ENCODE peak calls at places on chromosomes 13 and 19, in six cellular contexts. S, E, P, Y, L and A are unnamed samples.

GRCh38 chr19:34365463-34366401 is 736 bp downstream of the GPI start:
- DNase-seq in S (no peak), E (peak), P (peak), Y (peak), L (peak), A (peak)

GRCh38 chr13:101714195-101714594 is 261.7 kb downstream of the ITGBL1 start:
- DNase-seq in S (no peak), E (no peak), P (no peak), Y (no peak), L (no peak), A (no peak)

GRCh38 chr19:29674374-29675119 is 9.3 kb downstream of the PLEKHF1 start:
- DNase-seq in S (no peak), E (no peak), P (no peak), Y (no peak), L (no peak), A (no peak)

GRCh38 chr19:9793051-9793591 is 24.6 kb upstream of the ZNF846 start:
- DNase-seq in S (no peak), E (peak), P (peak), Y (peak), L (peak), A (no peak)

GRCh38 chr13:43652751-43653150 is 134.0 kb downstream of the ENOX1 start:
- DNase-seq in S (no peak), E (no peak), P (no peak), Y (no peak), L (no peak), A (no peak)

GRCh38 chr13:51006067-51006800 is 96.6 kb downstream of the RNASEH2B start:
- DNase-seq in S (no peak), E (peak), P (no peak), Y (no peak), L (no peak), A (no peak)

GRCh38 chr19:33193269-33193863 is 764 bp upstream of the LRP3 start:
- DNase-seq in S (no peak), E (no peak), P (no peak), Y (no peak), L (no peak), A (no peak)

GRCh38 chr13:39012608-39013007 is 22.0 kb upstream of the STOML3 start:
- DNase-seq in S (no peak), E (no peak), P (no peak), Y (no peak), L (no peak), A (no peak)

GRCh38 chr19:44856438-44857083 is 10.5 kb downstream of the NECTIN2 start:
- DNase-seq in S (no peak), E (no peak), P (no peak), Y (no peak), L (peak), A (no peak)

GRCh38 chr13:35714096-35714495 is 237.6 kb upstream of the MAB21L1 start:
- DNase-seq in S (no peak), E (no peak), P (no peak), Y (no peak), L (no peak), A (no peak)

GRCh38 chr13:29369060-29369743 is 226.3 kb downstream of the SLC7A1 start:
- DNase-seq in S (peak), E (no peak), P (peak), Y (peak), L (no peak), A (no peak)

GRCh38 chr13:111225184-111225583 is 95.3 kb upstream of the TEX29 start:
- DNase-seq in S (no peak), E (no peak), P (no peak), Y (no peak), L (no peak), A (no peak)

GRCh38 chr13:39602614-39603366 is at the start of gene LHFPL6:
- DNase-seq in S (no peak), E (peak), P (peak), Y (peak), L (peak), A (peak)

GRCh38 chr19:6464070-6464873 is at the start of gene CRB3:
- DNase-seq in S (peak), E (no peak), P (no peak), Y (no peak), L (peak), A (no peak)

GRCh38 chr13:107461751-107462150 is 753.6 kb downstream of the LIG4 start:
- DNase-seq in S (no peak), E (no peak), P (no peak), Y (peak), L (no peak), A (no peak)

GRCh38 chr13:76725211-76725610 is 161.0 kb downstream of the KCTD12 start:
- DNase-seq in S (no peak), E (no peak), P (no peak), Y (peak), L (no peak), A (no peak)

GRCh38 chr19:40367577-40368434 is 19.3 kb downstream of the PLD3 start:
- DNase-seq in S (no peak), E (no peak), P (no peak), Y (no peak), L (no peak), A (no peak)

GRCh38 chr19:40366697-40367561 is 18.4 kb downstream of the PLD3 start:
- DNase-seq in S (no peak), E (no peak), P (no peak), Y (peak), L (no peak), A (no peak)

GRCh38 chr19:40363128-40363527 is 14.6 kb downstream of the PLD3 start:
- DNase-seq in S (no peak), E (no peak), P (no peak), Y (no peak), L (no peak), A (no peak)

GRCh38 chr19:40365010-40365409 is 16.5 kb downstream of the PLD3 start:
- DNase-seq in S (no peak), E (no peak), P (no peak), Y (no peak), L (no peak), A (no peak)

DNA sequence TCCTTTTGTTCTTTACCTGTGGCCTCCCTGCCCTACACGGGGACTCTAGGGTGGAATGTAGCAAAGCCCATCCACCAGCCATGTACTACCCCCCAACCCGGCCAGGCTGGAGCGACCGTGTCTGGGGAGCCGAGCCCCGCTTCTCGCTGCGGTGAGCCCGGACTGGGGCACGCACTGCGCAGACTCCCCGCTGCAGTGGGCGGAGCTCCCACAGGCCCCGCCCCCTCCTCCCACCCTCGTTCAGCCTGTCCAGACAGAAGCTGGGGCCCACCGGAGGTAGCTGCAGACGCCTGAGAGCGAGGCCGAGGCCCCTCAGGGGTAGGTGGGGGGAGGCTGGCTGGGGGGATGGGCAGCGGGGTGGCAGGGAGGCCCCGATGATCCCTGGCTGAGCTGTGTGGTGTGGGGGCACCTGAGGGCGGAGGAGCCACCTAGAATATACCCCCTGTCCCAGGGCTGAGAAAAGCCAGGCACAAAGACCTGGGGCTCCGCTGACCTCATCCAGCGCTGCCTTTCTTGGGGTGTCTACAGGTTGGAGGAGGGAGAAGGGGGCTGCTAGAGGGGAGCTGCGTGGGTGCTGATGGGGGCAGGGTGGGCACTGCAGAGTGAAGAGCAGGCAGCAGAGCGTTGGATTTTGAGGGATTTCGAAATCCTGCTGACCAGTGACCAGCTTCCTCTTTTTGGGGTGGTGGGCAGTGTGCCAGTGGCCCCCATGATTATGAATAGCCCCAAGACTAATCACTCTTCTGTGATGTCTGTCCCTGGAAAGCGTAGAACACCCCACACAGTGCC is 17.3 kb downstream of the PLD3 start:
- DNase-seq in S (no peak), E (peak), P (peak), Y (peak), L (peak), A (peak)
- TF ChIP-seq POLR2A in S (no peak), E (no peak), P (peak), Y (no peak), L (no peak), A (peak)

GRCh38 chr19:634975-635652 is 1.8 kb upstream of the POLRMT start:
- DNase-seq in S (no peak), E (no peak), P (no peak), Y (no peak), L (no peak), A (no peak)

GRCh38 chr19:629961-630714 is 3.2 kb downstream of the POLRMT start:
- DNase-seq in S (no peak), E (no peak), P (no peak), Y (no peak), L (no peak), A (no peak)

GRCh38 chr19:632228-633067 is 889 bp downstream of the POLRMT start:
- DNase-seq in S (no peak), E (no peak), P (peak), Y (peak), L (no peak), A (no peak)

GRCh38 chr19:633786-634639 is 676 bp upstream of the POLRMT start:
- DNase-seq in S (no peak), E (no peak), P (no peak), Y (peak), L (no peak), A (no peak)

DNA sequence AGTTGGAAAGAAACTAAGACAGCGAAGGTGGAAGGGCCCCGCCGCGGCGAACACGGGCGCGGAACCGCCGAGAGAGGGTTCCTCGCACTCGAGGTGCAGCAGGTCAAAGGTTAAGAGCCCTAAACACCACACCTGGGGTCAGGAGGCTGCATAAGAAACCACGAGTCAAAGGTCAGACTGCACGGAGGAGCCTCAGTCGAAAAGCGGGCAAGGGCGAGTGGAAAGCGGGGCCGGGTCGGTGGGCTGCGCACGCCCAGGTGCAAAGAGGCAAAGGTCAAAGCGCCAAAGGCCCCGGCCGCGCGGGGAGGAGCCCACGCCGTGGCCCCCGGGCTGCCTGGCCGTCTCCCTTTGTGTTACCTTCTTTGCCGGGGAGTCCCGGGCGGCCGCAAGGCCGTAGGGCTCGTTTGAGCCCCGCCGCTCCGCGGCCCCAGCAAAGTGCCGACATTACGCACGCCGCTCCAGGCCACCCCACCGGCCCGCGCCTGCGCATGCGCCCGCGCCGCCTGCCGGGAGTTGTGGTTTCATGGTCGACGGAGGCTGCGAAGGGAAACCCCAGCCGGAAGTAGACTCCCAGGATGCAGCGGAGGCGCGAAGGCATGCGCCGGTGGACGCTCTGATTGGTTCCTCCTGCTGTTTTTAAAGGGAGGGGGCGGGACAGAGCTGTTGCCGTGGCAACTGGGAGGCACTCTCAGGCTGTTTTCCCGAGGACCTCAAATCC is at the start of gene POLRMT:
- DNase-seq in S (peak), E (peak), P (peak), Y (peak), L (peak), A (peak)
- TF ChIP-seq POLR2A in S (peak), E (no peak), P (peak), Y (peak), L (no peak), A (peak)

GRCh38 chr13:27120811-27121210 is 50.8 kb downstream of the USP12 start:
- DNase-seq in S (no peak), E (no peak), P (no peak), Y (peak), L (no peak), A (no peak)

GRCh38 chr13:27118428-27119054 is 53.1 kb downstream of the USP12 start:
- DNase-seq in S (no peak), E (no peak), P (no peak), Y (no peak), L (no peak), A (no peak)

GRCh38 chr13:27120011-27120410 is 51.6 kb downstream of the USP12 start:
- DNase-seq in S (no peak), E (no peak), P (no peak), Y (peak), L (no peak), A (no peak)

GRCh38 chr13:27117947-27118346 is 53.7 kb downstream of the USP12 start:
- DNase-seq in S (no peak), E (no peak), P (no peak), Y (no peak), L (no peak), A (no peak)

DNA sequence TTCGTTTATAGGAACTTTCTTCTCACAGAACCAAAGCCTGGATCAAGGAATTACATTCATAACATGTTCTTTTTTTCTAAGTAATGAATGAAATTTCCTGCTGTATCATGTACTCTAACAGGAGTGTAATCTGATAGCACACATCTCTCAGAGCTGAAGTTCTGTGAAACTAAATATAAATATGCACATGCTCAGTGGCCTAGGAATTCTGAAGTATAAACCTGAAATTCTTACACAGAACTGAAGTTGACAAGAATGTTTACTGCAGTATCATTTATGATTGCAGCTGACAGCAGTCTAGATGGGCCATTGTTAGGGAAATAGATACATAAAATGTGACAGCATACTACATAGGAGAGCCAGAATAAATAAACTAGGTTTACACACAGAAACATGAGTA is 54.5 kb downstream of the USP12 start:
- DNase-seq in S (no peak), E (no peak), P (no peak), Y (peak), L (no peak), A (no peak)
- TF ChIP-seq POLR2A in S (no peak), E (no peak), P (no peak), Y (no peak), L (no peak), A (no peak)

GRCh38 chr13:98925949-98926348 is 51.9 kb downstream of the DOCK9 start:
- DNase-seq in S (no peak), E (no peak), P (no peak), Y (no peak), L (no peak), A (no peak)

GRCh38 chr13:98921786-98922185 is 56.1 kb downstream of the DOCK9 start:
- DNase-seq in S (no peak), E (no peak), P (no peak), Y (no peak), L (no peak), A (no peak)

GRCh38 chr13:98921015-98921414 is 56.8 kb downstream of the DOCK9 start:
- DNase-seq in S (no peak), E (no peak), P (no peak), Y (no peak), L (no peak), A (no peak)

GRCh38 chr13:98922306-98922705 is 55.6 kb downstream of the DOCK9 start:
- DNase-seq in S (no peak), E (no peak), P (no peak), Y (no peak), L (no peak), A (no peak)

DNA sequence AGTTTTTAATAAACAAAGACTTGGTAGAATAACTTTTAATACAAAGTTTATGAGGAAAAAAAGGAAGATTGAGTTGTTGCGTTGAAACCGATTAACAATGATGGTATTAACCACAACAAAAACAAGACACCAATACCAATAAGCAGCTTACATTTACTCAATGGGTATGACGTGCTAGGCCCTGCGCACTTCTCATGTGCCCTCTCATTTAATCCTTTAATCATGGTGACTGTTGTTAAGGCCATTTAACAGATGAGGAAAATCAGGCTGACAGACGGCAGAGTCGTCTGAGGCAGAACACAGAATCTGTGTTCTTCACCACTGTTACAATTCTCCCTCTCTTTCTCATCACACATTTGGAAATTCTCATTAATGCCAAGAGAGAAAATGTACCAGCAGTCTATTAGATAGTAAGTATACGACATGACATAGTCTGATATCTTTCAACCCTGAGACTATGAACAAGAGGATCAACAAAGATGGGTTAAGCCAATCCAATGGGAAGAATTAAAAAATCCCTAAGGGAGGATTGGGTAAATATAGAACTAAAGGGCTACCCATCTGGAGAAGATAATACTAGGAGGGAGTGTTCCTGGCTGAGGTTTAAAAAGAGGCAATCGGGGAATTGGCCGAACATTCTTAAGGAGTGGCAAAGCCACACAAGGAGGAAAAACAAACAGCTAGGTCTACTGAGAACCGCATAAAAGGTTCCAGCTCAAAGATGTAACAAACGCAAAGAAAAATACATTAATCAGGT is 54.0 kb downstream of the DOCK9 start:
- DNase-seq in S (no peak), E (no peak), P (no peak), Y (no peak), L (no peak), A (no peak)
- TF ChIP-seq POLR2A in S (no peak), E (no peak), P (no peak), Y (no peak), L (no peak), A (no peak)

DNA sequence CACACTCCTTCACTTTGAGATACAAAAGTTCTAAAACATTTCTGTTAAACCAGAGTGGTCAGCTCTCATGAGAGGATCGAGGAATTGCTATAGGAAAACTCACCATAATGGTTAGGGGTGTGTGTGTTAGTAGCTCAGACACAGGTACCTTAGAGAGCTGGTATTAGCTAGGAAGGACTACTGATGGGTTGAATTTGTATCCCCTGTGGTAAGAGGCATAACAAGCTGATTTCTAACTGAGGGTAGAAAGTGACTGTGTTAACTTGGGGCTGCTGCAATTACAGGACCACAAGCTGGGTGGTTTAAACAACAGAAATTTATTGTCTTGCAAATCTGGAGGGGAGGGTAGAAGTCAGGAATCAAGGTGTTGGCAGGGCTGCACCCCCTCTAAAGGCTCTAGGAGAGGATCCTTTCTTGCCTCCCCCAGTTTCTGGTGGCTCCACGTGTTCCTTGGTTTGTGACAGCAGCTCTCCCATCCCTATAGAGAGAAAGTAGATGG is 17.4 kb downstream of the LEUTX start:
- DNase-seq in S (no peak), E (no peak), P (no peak), Y (no peak), L (no peak), A (no peak)
- TF ChIP-seq POLR2A in S (no peak), E (no peak), P (no peak), Y (no peak), L (no peak), A (no peak)

DNA sequence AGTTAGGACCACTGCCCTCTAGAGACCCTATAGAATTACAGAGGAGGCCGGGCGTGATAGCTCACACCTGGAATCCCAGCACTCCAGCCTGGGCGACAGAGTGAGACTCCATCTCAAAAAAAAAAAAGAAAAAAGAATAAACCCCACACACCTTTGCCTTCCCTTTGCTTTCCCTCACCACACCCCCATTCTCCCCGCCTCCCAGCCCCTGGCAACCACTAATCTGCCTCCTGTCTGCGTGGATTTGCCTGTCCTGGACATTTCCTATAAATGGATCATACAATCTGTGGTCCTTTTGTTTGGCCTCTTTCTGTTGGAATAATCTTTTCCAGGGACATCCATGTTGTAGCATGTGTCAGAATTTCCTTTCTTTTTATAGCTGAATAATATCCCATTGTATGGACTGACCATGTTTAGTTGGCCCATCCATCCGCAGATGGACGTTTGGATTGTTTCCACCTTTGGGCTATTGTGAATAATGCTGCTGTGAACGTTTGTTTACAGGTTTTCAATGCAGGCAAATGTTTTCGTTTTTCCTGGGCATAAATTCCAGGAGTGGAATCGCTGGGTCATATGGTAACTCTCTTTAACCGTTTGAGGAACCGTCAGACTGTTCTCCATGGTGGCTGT is 15.3 kb downstream of the NACC1 start:
- DNase-seq in S (no peak), E (no peak), P (no peak), Y (no peak), L (no peak), A (no peak)
- TF ChIP-seq POLR2A in S (no peak), E (no peak), P (no peak), Y (no peak), L (no peak), A (no peak)